ENCODE peak calls at places on chromosomes 6 and 20, in five cellular contexts. Y is astrocyte, N is HEK293T, V is PC-3, F is NCI-H2171. S is an unnamed sample.

GRCh38 chr6:33314943-33315752 is 1.3 kb upstream of the TAPBP start:
- DNase-seq in N (no peak), F (no peak), Y (no peak), V (peak; percentile 40), S (no peak)

GRCh38 chr6:7819641-7820040 is 90.9 kb downstream of the TXNDC5 start:
- DNase-seq in F (no peak), V (no peak), Y (peak; percentile 53), N (no peak), S (no peak)

GRCh38 chr6:168956884-168957730 is 296.5 kb downstream of the THBS2 start:
- DNase-seq in Y (peak; percentile 65), F (peak; percentile 24), N (peak; percentile 80), V (peak; percentile 58), S (peak; percentile 37)

GRCh38 chr6:38216451-38216850 is 396.9 kb downstream of the ZFAND3 start:
- DNase-seq in F (no peak), N (no peak), Y (no peak), V (no peak), S (no peak)

GRCh38 chr6:15441982-15442381 is 196.1 kb downstream of the JARID2 start:
- DNase-seq in Y (no peak), N (no peak), F (no peak), V (no peak), S (no peak)

GRCh38 chr20:62830251-62830650 is 13.4 kb downstream of the COL9A3 start:
- DNase-seq in N (no peak), V (no peak), F (no peak), Y (no peak), S (no peak)

GRCh38 chr6:3230275-3231212 is 3.1 kb upstream of the TUBB2B start:
- DNase-seq in F (peak; percentile 84), Y (peak; percentile 46), N (no peak), V (no peak), S (peak; percentile 73)

GRCh38 chr20:45893831-45894230 is 2.7 kb downstream of the CTSA start:
- DNase-seq in Y (no peak), V (no peak), N (no peak), F (no peak), S (no peak)

GRCh38 chr20:56630086-56630493 is 984 bp downstream of the TFAP2C start:
- DNase-seq in N (peak; percentile 87), V (peak; percentile 97), Y (peak; percentile 52), F (peak; percentile 25), S (no peak)

GRCh38 chr6:147099974-147100373 is 104.2 kb upstream of the STXBP5 start:
- DNase-seq in V (no peak), N (no peak), Y (peak; percentile 90), F (no peak), S (no peak)

GRCh38 chr6:150293423-150294280 is 75.2 kb upstream of the IYD start:
- DNase-seq in Y (peak; percentile 66), V (peak; percentile 70), F (no peak), N (no peak), S (no peak)

GRCh38 chr6:56051199-56051598 is 175.8 kb upstream of the BMP5 start:
- DNase-seq in V (no peak), Y (no peak), N (no peak), F (no peak), S (no peak)

GRCh38 chr6:37725967-37726366 is 28.3 kb upstream of the MDGA1 start:
- DNase-seq in Y (peak; percentile 10), N (no peak), F (no peak), V (peak; percentile 22), S (no peak)

GRCh38 chr6:90159452-90159851 is 137.2 kb downstream of the BACH2 start:
- DNase-seq in N (no peak), Y (no peak), V (no peak), F (no peak), S (no peak)

GRCh38 chr6:118859517-118860064 is 34.4 kb upstream of the ASF1A start:
- DNase-seq in N (no peak), V (no peak), F (no peak), Y (no peak), S (no peak)

GRCh38 chr6:111995409-111995808 is 58.5 kb upstream of the CCN6 start:
- DNase-seq in N (no peak), Y (no peak), F (no peak), V (peak; percentile 70), S (no peak)

GRCh38 chr6:50939931-50940330 is 121.3 kb downstream of the TFAP2B start:
- DNase-seq in F (no peak), Y (no peak), V (peak; percentile 42), N (no peak), S (no peak)

GRCh38 chr6:25263602-25264001 is 15.6 kb upstream of the CARMIL1 start:
- DNase-seq in F (no peak), N (no peak), Y (peak; percentile 49), V (peak; percentile 83), S (no peak)

GRCh38 chr6:137234505-137234863 is 15.3 kb upstream of the IFNGR1 start:
- DNase-seq in Y (no peak), F (no peak), N (no peak), V (peak; percentile 53), S (no peak)

GRCh38 chr6:1315560-1316386 is 3.9 kb downstream of the FOXQ1 start:
- DNase-seq in F (no peak), Y (no peak), N (no peak), V (no peak), S (no peak)

GRCh38 chr6:52136934-52137467 is 49.2 kb upstream of the IL17A start:
- DNase-seq in V (no peak), F (no peak), N (no peak), Y (no peak), S (no peak)

GRCh38 chr6:168468046-168468445 is 27.1 kb downstream of the SMOC2 start:
- DNase-seq in Y (no peak), F (no peak), N (no peak), V (no peak), S (no peak)

GRCh38 chr6:29790626-29791025 is 37.0 kb upstream of the HLA-G start:
- DNase-seq in N (no peak), Y (no peak), V (peak; percentile 94), F (no peak), S (no peak)

GRCh38 chr6:7650876-7651275 is 60.9 kb downstream of the SNRNP48 start:
- DNase-seq in N (no peak), Y (peak; percentile 55), V (no peak), F (no peak), S (no peak)

GRCh38 chr6:71481021-71481420 is 192.4 kb downstream of the OGFRL1 start:
- DNase-seq in Y (no peak), F (no peak), V (no peak), N (no peak), S (no peak)

GRCh38 chr20:58855506-58856314 is 3.2 kb downstream of the GNAS start:
- DNase-seq in N (no peak), F (no peak), V (peak; percentile 68), Y (no peak), S (no peak)

GRCh38 chr6:107879912-107880311 is 55.8 kb upstream of the SCML4 start:
- DNase-seq in F (no peak), N (no peak), Y (no peak), V (no peak), S (no peak)

GRCh38 chr20:20743511-20744169 is 31.2 kb upstream of the RALGAPA2 start:
- DNase-seq in F (no peak), V (no peak), N (no peak), Y (peak; percentile 2), S (no peak)

GRCh38 chr6:14754636-14755513 is 491.0 kb upstream of the JARID2 start:
- DNase-seq in F (no peak), V (no peak), Y (no peak), N (no peak), S (no peak)

GRCh38 chr6:121222656-121223055 is 111.6 kb downstream of the TBC1D32 start:
- DNase-seq in V (peak; percentile 70), Y (peak; percentile 55), F (no peak), N (no peak), S (no peak)